ENCODE peak calls at places on chromosomes 13 and 19, in seven cellular contexts. One of them, this sample, is unnamed.

GRCh38 chr13:40794414-40795368 is 5.3 kb downstream of the SLC25A15 start:
- DNase-seq in uterus: no peak
- DNase-seq in heart right ventricle: no peak
- DNase-seq in cardiac fibroblast: no peak
- DNase-seq in cardiac muscle cell: no peak
- DNase-seq in left ventricle myocardium inferior: no peak
- DNase-seq in PC-3: no peak
- DNase-seq in this sample: no peak

GRCh38 chr13:31149604-31150003 is 12.1 kb downstream of the HSPH1 start:
- DNase-seq in cardiac muscle cell: no peak
- DNase-seq in cardiac fibroblast: no peak
- DNase-seq in heart right ventricle: no peak
- DNase-seq in PC-3: no peak
- DNase-seq in uterus: no peak
- DNase-seq in left ventricle myocardium inferior: no peak
- DNase-seq in this sample: no peak

GRCh38 chr19:1567116-1567847 is 843 bp downstream of the MEX3D start:
- DNase-seq in PC-3: no peak
- DNase-seq in uterus: no peak
- DNase-seq in cardiac fibroblast: peak; percentile 14
- DNase-seq in left ventricle myocardium inferior: peak; percentile 47
- DNase-seq in heart right ventricle: peak; percentile 54
- DNase-seq in cardiac muscle cell: peak; percentile 57
- DNase-seq in this sample: peak; percentile 8

GRCh38 chr19:35775046-35775297 is 392 bp upstream of the ARHGAP33 start:
- DNase-seq in left ventricle myocardium inferior: no peak
- DNase-seq in heart right ventricle: no peak
- DNase-seq in cardiac muscle cell: no peak
- DNase-seq in PC-3: no peak
- DNase-seq in uterus: no peak
- DNase-seq in cardiac fibroblast: no peak
- DNase-seq in this sample: no peak

GRCh38 chr13:30504081-30504480 is 38.3 kb upstream of the HMGB1 start:
- DNase-seq in cardiac muscle cell: peak; percentile 67
- DNase-seq in heart right ventricle: no peak
- DNase-seq in cardiac fibroblast: peak; percentile 49
- DNase-seq in left ventricle myocardium inferior: no peak
- DNase-seq in PC-3: no peak
- DNase-seq in uterus: no peak
- DNase-seq in this sample: no peak

GRCh38 chr19:30227071-30227621 is 145.0 kb upstream of the ZNF536 start:
- DNase-seq in PC-3: no peak
- DNase-seq in heart right ventricle: peak; percentile 19
- DNase-seq in cardiac fibroblast: no peak
- DNase-seq in cardiac muscle cell: no peak
- DNase-seq in uterus: no peak
- DNase-seq in left ventricle myocardium inferior: no peak
- DNase-seq in this sample: no peak

GRCh38 chr13:30346159-30346788 is 38.9 kb upstream of the KATNAL1 start:
- DNase-seq in cardiac fibroblast: no peak
- DNase-seq in PC-3: no peak
- DNase-seq in uterus: no peak
- DNase-seq in heart right ventricle: no peak
- DNase-seq in left ventricle myocardium inferior: no peak
- DNase-seq in cardiac muscle cell: no peak
- DNase-seq in this sample: no peak

GRCh38 chr19:54041969-54042606 is 21.6 kb downstream of the VSTM1 start:
- DNase-seq in heart right ventricle: no peak
- DNase-seq in PC-3: peak; percentile 55
- DNase-seq in cardiac fibroblast: no peak
- DNase-seq in left ventricle myocardium inferior: no peak
- DNase-seq in uterus: no peak
- DNase-seq in cardiac muscle cell: no peak
- DNase-seq in this sample: no peak

GRCh38 chr19:42469311-42470239 is 26.8 kb upstream of the CXCL17 start:
- DNase-seq in heart right ventricle: no peak
- DNase-seq in PC-3: no peak
- DNase-seq in uterus: no peak
- DNase-seq in cardiac muscle cell: no peak
- DNase-seq in left ventricle myocardium inferior: no peak
- DNase-seq in cardiac fibroblast: no peak
- DNase-seq in this sample: no peak

GRCh38 chr19:41354343-41354974 is 737 bp upstream of the TGFB1 start:
- DNase-seq in heart right ventricle: peak; percentile 28
- DNase-seq in cardiac muscle cell: no peak
- DNase-seq in left ventricle myocardium inferior: peak; percentile 28
- DNase-seq in uterus: no peak
- DNase-seq in cardiac fibroblast: no peak
- DNase-seq in PC-3: no peak
- DNase-seq in this sample: no peak
- TF ChIP-seq CTCF in heart right ventricle: no peak
- TF ChIP-seq CTCF in cardiac muscle cell: no peak
- TF ChIP-seq CTCF in left ventricle myocardium inferior: no peak
- TF ChIP-seq CTCF in uterus: no peak
- TF ChIP-seq CTCF in cardiac fibroblast: no peak
- TF ChIP-seq CTCF in PC-3: no peak
- TF ChIP-seq CTCF in this sample: no peak

GRCh38 chr19:38210458-38210987 is 13.5 kb downstream of the DPF1 start:
- DNase-seq in heart right ventricle: peak; percentile 71
- DNase-seq in cardiac muscle cell: peak; percentile 55
- DNase-seq in PC-3: no peak
- DNase-seq in cardiac fibroblast: peak; percentile 42
- DNase-seq in left ventricle myocardium inferior: peak; percentile 74
- DNase-seq in uterus: peak; percentile 23
- DNase-seq in this sample: peak; percentile 37
- H3K4me3 ChIP-seq in heart right ventricle: peak overlapping the region; percentile 25
- H3K4me3 ChIP-seq in cardiac muscle cell: no peak overlapping the region
- H3K4me3 ChIP-seq in PC-3: no peak overlapping the region
- H3K4me3 ChIP-seq in cardiac fibroblast: no peak overlapping the region
- H3K4me3 ChIP-seq in left ventricle myocardium inferior: peak overlapping the region; percentile 55
- H3K4me3 ChIP-seq in uterus: no peak overlapping the region
- H3K4me3 ChIP-seq in this sample: no peak overlapping the region

GRCh38 chr19:48619692-48620565 is 623 bp downstream of the SPHK2 start:
- DNase-seq in heart right ventricle: no peak
- DNase-seq in cardiac fibroblast: no peak
- DNase-seq in PC-3: no peak
- DNase-seq in left ventricle myocardium inferior: no peak
- DNase-seq in uterus: no peak
- DNase-seq in cardiac muscle cell: peak; percentile 39
- DNase-seq in this sample: no peak
- TF ChIP-seq CTCF in heart right ventricle: no peak
- TF ChIP-seq CTCF in cardiac fibroblast: no peak
- TF ChIP-seq CTCF in PC-3: no peak
- TF ChIP-seq CTCF in left ventricle myocardium inferior: no peak
- TF ChIP-seq CTCF in uterus: no peak
- TF ChIP-seq CTCF in cardiac muscle cell: no peak
- TF ChIP-seq CTCF in this sample: no peak

GRCh38 chr13:33806470-33807248 is 11.3 kb upstream of the RFC3 start:
- DNase-seq in cardiac muscle cell: no peak
- DNase-seq in heart right ventricle: no peak
- DNase-seq in uterus: no peak
- DNase-seq in cardiac fibroblast: no peak
- DNase-seq in PC-3: no peak
- DNase-seq in left ventricle myocardium inferior: no peak
- DNase-seq in this sample: no peak
- H3K4me3 ChIP-seq in cardiac muscle cell: no peak overlapping the region
- H3K4me3 ChIP-seq in heart right ventricle: no peak overlapping the region
- H3K4me3 ChIP-seq in uterus: no peak overlapping the region
- H3K4me3 ChIP-seq in cardiac fibroblast: no peak overlapping the region
- H3K4me3 ChIP-seq in PC-3: no peak overlapping the region
- H3K4me3 ChIP-seq in left ventricle myocardium inferior: no peak overlapping the region
- H3K4me3 ChIP-seq in this sample: no peak overlapping the region

GRCh38 chr13:23789576-23790346 is 99.4 kb downstream of the MIPEP start:
- DNase-seq in cardiac muscle cell: no peak
- DNase-seq in heart right ventricle: no peak
- DNase-seq in PC-3: no peak
- DNase-seq in left ventricle myocardium inferior: no peak
- DNase-seq in uterus: no peak
- DNase-seq in cardiac fibroblast: peak; percentile 23
- DNase-seq in this sample: no peak

GRCh38 chr13:23793711-23794110 is 95.5 kb downstream of the MIPEP start:
- DNase-seq in PC-3: no peak
- DNase-seq in left ventricle myocardium inferior: no peak
- DNase-seq in cardiac fibroblast: no peak
- DNase-seq in uterus: no peak
- DNase-seq in cardiac muscle cell: no peak
- DNase-seq in heart right ventricle: no peak
- DNase-seq in this sample: no peak

GRCh38 chr13:23792680-23793079 is 96.5 kb downstream of the MIPEP start:
- DNase-seq in cardiac fibroblast: no peak
- DNase-seq in left ventricle myocardium inferior: no peak
- DNase-seq in uterus: no peak
- DNase-seq in heart right ventricle: no peak
- DNase-seq in PC-3: no peak
- DNase-seq in cardiac muscle cell: no peak
- DNase-seq in this sample: no peak

GRCh38 chr13:23788459-23788858 is 100.7 kb downstream of the MIPEP start:
- DNase-seq in PC-3: no peak
- DNase-seq in uterus: no peak
- DNase-seq in cardiac muscle cell: no peak
- DNase-seq in heart right ventricle: no peak
- DNase-seq in cardiac fibroblast: no peak
- DNase-seq in left ventricle myocardium inferior: no peak
- DNase-seq in this sample: no peak

GRCh38 chr13:23790591-23791170 is 98.5 kb downstream of the MIPEP start:
- DNase-seq in cardiac fibroblast: peak; percentile 95
- DNase-seq in left ventricle myocardium inferior: no peak
- DNase-seq in cardiac muscle cell: peak; percentile 92
- DNase-seq in PC-3: no peak
- DNase-seq in heart right ventricle: no peak
- DNase-seq in uterus: no peak
- DNase-seq in this sample: peak; percentile 95
- TF ChIP-seq CTCF in cardiac fibroblast: no peak
- TF ChIP-seq CTCF in left ventricle myocardium inferior: no peak
- TF ChIP-seq CTCF in cardiac muscle cell: no peak
- TF ChIP-seq CTCF in PC-3: no peak
- TF ChIP-seq CTCF in heart right ventricle: no peak
- TF ChIP-seq CTCF in uterus: no peak
- TF ChIP-seq CTCF in this sample: no peak